ENCODE peak calls at places on chromosomes 1 and 21, in six cellular contexts. D is GM12891, M is SK-N-SH, W is HepG2, J is GM12878, T is K562. C is an unnamed sample.

GRCh38 chr1:167095368-167095767 is 1.5 kb downstream of the STYXL2 start:
- DNase-seq in D (no peak), M (peak), W (no peak), J (no peak), T (no peak), C (no peak)

GRCh38 chr1:201251851-201252430 is 31.4 kb upstream of the PKP1 start:
- DNase-seq in D (no peak), M (no peak), W (no peak), J (no peak), T (no peak), C (no peak)

GRCh38 chr1:225504776-225505175 is 76.9 kb upstream of the LBR start:
- DNase-seq in D (no peak), M (no peak), W (no peak), J (no peak), T (no peak), C (no peak)

GRCh38 chr1:14884619-14885175 is 268.9 kb upstream of the TMEM51 start:
- DNase-seq in D (no peak), M (no peak), W (no peak), J (no peak), T (no peak), C (no peak)

GRCh38 chr1:8207202-8207601 is 110.7 kb upstream of the SLC45A1 start:
- DNase-seq in D (no peak), M (no peak), W (no peak), J (no peak), T (no peak), C (no peak)

GRCh38 chr1:154992721-154993571 is 440 bp upstream of the LENEP start:
- DNase-seq in D (no peak), M (no peak), W (no peak), J (no peak), T (peak), C (no peak)

GRCh38 chr1:151565500-151566189 is 25.5 kb downstream of the TUFT1 start:
- DNase-seq in D (no peak), M (no peak), W (peak), J (no peak), T (no peak), C (no peak)

GRCh38 chr1:57578099-57578498 is 154.2 kb upstream of the DAB1 start:
- DNase-seq in D (no peak), M (no peak), W (no peak), J (no peak), T (no peak), C (no peak)

GRCh38 chr1:12501661-12502060 is 116.3 kb downstream of the DHRS3 start:
- DNase-seq in D (no peak), M (no peak), W (no peak), J (no peak), T (no peak), C (no peak)

GRCh38 chr1:218377143-218377660 is 32.1 kb downstream of the TGFB2 start:
- DNase-seq in D (no peak), M (no peak), W (peak), J (no peak), T (peak), C (no peak)

GRCh38 chr1:247444571-247444970 is 13.3 kb downstream of the OR2B11 start:
- DNase-seq in D (no peak), M (no peak), W (no peak), J (no peak), T (no peak), C (no peak)

GRCh38 chr1:186715887-186716809 is 35.9 kb upstream of the PTGS2 start:
- DNase-seq in D (no peak), M (no peak), W (peak), J (no peak), T (no peak), C (no peak)

GRCh38 chr1:221670081-221670480 is 71.8 kb downstream of the DUSP10 start:
- DNase-seq in D (no peak), M (no peak), W (no peak), J (no peak), T (no peak), C (no peak)

GRCh38 chr1:58754683-58755467 is 29.0 kb downstream of the JUN start:
- DNase-seq in D (no peak), M (no peak), W (no peak), J (no peak), T (peak), C (no peak)

GRCh38 chr1:243917863-243918565 is 68.0 kb upstream of the AKT3 start:
- DNase-seq in D (no peak), M (no peak), W (no peak), J (no peak), T (no peak), C (no peak)

GRCh38 chr1:11648732-11649158 is 5.5 kb downstream of the FBXO2 start:
- DNase-seq in D (no peak), M (no peak), W (no peak), J (no peak), T (peak), C (no peak)

GRCh38 chr1:44511769-44512168 is 106.7 kb downstream of the RNF220 start:
- DNase-seq in D (no peak), M (peak), W (no peak), J (no peak), T (no peak), C (no peak)

GRCh38 chr1:48675251-48675650 is 101.4 kb downstream of the BEND5 start:
- DNase-seq in D (no peak), M (no peak), W (no peak), J (no peak), T (no peak), C (no peak)

GRCh38 chr21:36428789-36429671 is 43.8 kb downstream of the CHAF1B start:
- DNase-seq in D (no peak), M (no peak), W (no peak), J (no peak), T (no peak), C (no peak)

GRCh38 chr1:145999321-146000024 is 3.1 kb upstream of the TXNIP start:
- DNase-seq in D (no peak), M (no peak), W (no peak), J (no peak), T (no peak), C (no peak)

GRCh38 chr1:62746086-62746808 is 37.7 kb upstream of the ATG4C start:
- DNase-seq in D (no peak), M (peak), W (peak), J (no peak), T (no peak), C (no peak)

GRCh38 chr1:35725591-35725990 is 6.9 kb upstream of the C1orf216 start:
- DNase-seq in D (no peak), M (no peak), W (no peak), J (no peak), T (no peak), C (no peak)

GRCh38 chr1:189499736-189500135 is 977.9 kb downstream of the BRINP3 start:
- DNase-seq in D (no peak), M (no peak), W (no peak), J (no peak), T (no peak), C (no peak)

GRCh38 chr1:5718716-5719632 is 273.3 kb downstream of the NPHP4 start:
- DNase-seq in D (no peak), M (no peak), W (no peak), J (no peak), T (no peak), C (no peak)

GRCh38 chr1:215273838-215274516 is 191.4 kb downstream of the KCNK2 start:
- DNase-seq in D (no peak), M (no peak), W (no peak), J (no peak), T (no peak), C (no peak)

GRCh38 chr1:16984717-16985116 is 4.3 kb upstream of the MFAP2 start:
- DNase-seq in D (no peak), M (peak), W (no peak), J (no peak), T (no peak), C (no peak)

GRCh38 chr1:157585984-157586383 is 11.9 kb downstream of the FCRL4 start:
- DNase-seq in D (no peak), M (no peak), W (no peak), J (no peak), T (no peak), C (no peak)

GRCh38 chr21:46078322-46078981 is 19.5 kb upstream of the COL6A2 start:
- DNase-seq in D (peak), M (no peak), W (no peak), J (no peak), T (no peak), C (no peak)

GRCh38 chr1:175839678-175840669 is 96.6 kb upstream of the TNR start:
- DNase-seq in D (no peak), M (peak), W (peak), J (no peak), T (no peak), C (no peak)

GRCh38 chr1:244054247-244054923 is 3.3 kb downstream of the ZBTB18 start:
- DNase-seq in D (no peak), M (peak), W (no peak), J (no peak), T (no peak), C (no peak)

GRCh38 chr1:109889094-109889493 is 21.6 kb upstream of the CSF1 start:
- DNase-seq in D (no peak), M (no peak), W (no peak), J (no peak), T (peak), C (no peak)

GRCh38 chr1:109885589-109885988 is 25.1 kb upstream of the CSF1 start:
- DNase-seq in D (no peak), M (no peak), W (no peak), J (no peak), T (no peak), C (no peak)

GRCh38 chr1:109887271-109887670 is 23.4 kb upstream of the CSF1 start:
- DNase-seq in D (no peak), M (no peak), W (no peak), J (no peak), T (no peak), C (no peak)

GRCh38 chr1:109887890-109888289 is 22.8 kb upstream of the CSF1 start:
- DNase-seq in D (no peak), M (no peak), W (no peak), J (no peak), T (no peak), C (no peak)

GRCh38 chr1:109886827-109887226 is 23.8 kb upstream of the CSF1 start:
- DNase-seq in D (no peak), M (no peak), W (no peak), J (no peak), T (no peak), C (no peak)
- TF ChIP-seq POLR2AphosphoS5 in D (no peak), M (no peak), W (no peak), J (no peak), T (no peak), C (no peak)

DNA sequence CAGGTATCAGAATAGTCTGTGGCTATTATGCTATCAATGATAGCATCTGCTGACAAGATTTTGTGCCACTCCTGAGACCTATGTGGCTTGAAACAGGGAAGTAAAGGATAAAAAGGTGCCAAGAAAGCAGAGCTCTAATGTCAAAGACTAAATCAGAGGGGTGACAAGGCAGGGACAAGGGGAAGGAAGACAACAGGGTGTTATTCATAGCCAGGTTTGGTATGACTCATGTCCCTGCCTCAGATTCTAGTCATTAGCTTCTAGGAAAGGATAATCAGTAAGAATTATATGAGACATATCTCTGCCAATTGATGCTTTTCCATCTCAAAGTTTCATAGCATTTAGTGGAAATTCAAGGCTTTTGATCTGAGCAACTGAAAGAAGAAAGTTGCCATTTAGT is 31.8 kb upstream of the PLD5 start:
- DNase-seq in D (no peak), M (no peak), W (no peak), J (no peak), T (no peak), C (no peak)
- TF ChIP-seq TAF1 in D (no peak), M (no peak), W (no peak), J (no peak), T (no peak), C (no peak)

GRCh38 chr21:35134299-35134698 is 85.2 kb upstream of the RUNX1 start:
- DNase-seq in D (no peak), M (no peak), W (no peak), J (no peak), T (no peak), C (no peak)
- TF ChIP-seq POLR2AphosphoS5 in D (no peak), M (no peak), W (no peak), J (no peak), T (no peak), C (no peak)

GRCh38 chr1:147214842-147215539 is 10.1 kb downstream of the FMO5 start:
- DNase-seq in D (no peak), M (no peak), W (no peak), J (no peak), T (no peak), C (no peak)
- TF ChIP-seq TAF1 in D (no peak), M (no peak), W (no peak), J (no peak), T (no peak), C (no peak)

GRCh38 chr1:236699366-236699765 is 13.1 kb downstream of the ACTN2 start:
- DNase-seq in D (no peak), M (no peak), W (no peak), J (no peak), T (no peak), C (no peak)
- TF ChIP-seq POLR2AphosphoS5 in D (no peak), M (no peak), W (no peak), J (no peak), T (no peak), C (no peak)

GRCh38 chr1:21219674-21220073 is 43.0 kb upstream of the EIF4G3 start:
- DNase-seq in D (no peak), M (peak), W (no peak), J (no peak), T (no peak), C (no peak)

GRCh38 chr1:21212126-21212525 is 35.4 kb upstream of the EIF4G3 start:
- DNase-seq in D (no peak), M (no peak), W (peak), J (no peak), T (no peak), C (no peak)

GRCh38 chr1:21216835-21217811 is 40.4 kb upstream of the EIF4G3 start:
- DNase-seq in D (peak), M (peak), W (peak), J (no peak), T (peak), C (peak)

GRCh38 chr1:21220815-21221214 is 44.1 kb upstream of the EIF4G3 start:
- DNase-seq in D (no peak), M (peak), W (no peak), J (no peak), T (no peak), C (no peak)

GRCh38 chr1:21217812-21218596 is 41.3 kb upstream of the EIF4G3 start:
- DNase-seq in D (peak), M (peak), W (peak), J (no peak), T (peak), C (no peak)
- TF ChIP-seq TAF1 in D (no peak), M (no peak), W (no peak), J (no peak), T (no peak), C (no peak)

GRCh38 chr1:46983825-46984586 is 39.5 kb upstream of the CYP4X1 start:
- DNase-seq in D (no peak), M (no peak), W (no peak), J (no peak), T (no peak), C (no peak)

DNA sequence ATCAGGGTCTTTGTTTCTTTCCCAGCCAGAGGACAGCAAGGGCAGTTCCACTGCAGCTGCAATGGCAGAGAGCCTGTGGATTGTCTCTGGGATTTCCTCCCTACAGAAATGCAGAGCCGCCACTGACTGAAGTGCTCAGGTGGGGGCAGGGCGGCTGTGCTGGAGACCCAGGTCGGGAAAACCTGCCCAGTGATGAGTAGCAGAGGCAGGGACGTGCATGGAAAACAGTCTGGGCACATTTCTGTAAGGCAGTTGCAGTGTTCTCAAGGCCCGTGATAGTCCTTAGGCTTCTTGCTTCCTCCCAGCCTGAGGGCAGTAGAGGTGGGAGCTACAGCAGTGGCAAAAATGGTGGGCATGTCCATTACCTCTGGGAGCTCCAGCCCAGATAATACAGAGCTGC is 40.1 kb upstream of the CYP4X1 start:
- DNase-seq in D (no peak), M (no peak), W (no peak), J (no peak), T (no peak), C (no peak)
- TF ChIP-seq POLR2AphosphoS5 in D (no peak), M (no peak), W (no peak), J (no peak), T (no peak), C (no peak)

DNA sequence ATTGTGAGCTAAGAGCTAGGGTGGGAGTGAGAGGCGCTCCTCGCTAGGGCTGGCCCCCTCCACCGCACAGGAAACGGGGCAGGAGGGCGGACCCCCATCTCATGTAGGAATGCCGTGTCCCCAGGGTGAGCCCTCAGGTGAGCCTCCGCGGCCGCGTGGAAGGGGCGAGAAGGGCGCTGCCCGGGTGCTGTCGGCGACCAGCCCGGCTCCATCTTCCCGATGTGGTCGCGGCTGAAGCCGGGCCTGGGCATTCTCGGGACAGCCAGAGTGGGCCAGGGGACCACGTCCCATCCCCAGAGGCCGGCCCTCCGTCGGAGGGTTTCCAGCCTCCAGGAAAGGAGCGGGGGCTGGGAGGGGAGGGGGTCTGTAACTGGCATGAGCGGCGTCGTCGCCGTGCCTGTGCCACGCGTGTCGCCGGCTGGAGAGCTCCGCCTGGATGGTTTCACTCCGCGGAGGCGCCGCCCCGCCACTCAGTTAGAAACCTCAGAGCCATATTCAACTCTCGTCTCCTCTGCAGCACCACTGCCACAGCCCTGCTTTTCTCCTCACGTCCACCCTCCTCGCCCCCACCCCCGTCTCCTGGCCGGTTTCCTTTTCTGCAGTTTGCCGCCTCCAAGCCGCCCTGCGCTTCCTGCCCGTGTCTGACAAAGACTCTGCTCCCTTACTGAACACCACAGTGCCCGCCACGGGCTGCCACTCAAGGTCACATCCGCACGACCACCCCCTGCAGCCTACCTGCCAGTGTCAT is at the start of gene TMEM269:
- DNase-seq in D (peak), M (peak), W (no peak), J (no peak), T (no peak), C (no peak)
- TF ChIP-seq TAF1 in D (no peak), M (no peak), W (no peak), J (no peak), T (no peak), C (no peak)